ENCODE peak calls at places on chromosome 3, in four cellular contexts. P, S, E and G are unnamed samples. For H3K27me3, the result is how much of the 10 kb centered on the place peaks cover.

GRCh38 chr3:10746684-10747083 is 69.3 kb upstream of the SLC6A11 start:
- DNase-seq in S (no peak), E (no peak), P (no peak), G (no peak)

GRCh38 chr3:23913873-23914743 is 2.7 kb downstream of the NKIRAS1 start:
- DNase-seq in E (peak), S (no peak), P (no peak), G (no peak)

GRCh38 chr3:5347486-5347885 is 160.0 kb downstream of the EDEM1 start:
- DNase-seq in E (no peak), S (no peak), P (no peak), G (peak)

GRCh38 chr3:142950972-142951371 is 12.5 kb downstream of the PAQR9 start:
- DNase-seq in E (no peak), P (no peak), S (no peak), G (no peak)

GRCh38 chr3:190676477-190676876 is 162.6 kb downstream of the IL1RAP start:
- DNase-seq in S (no peak), P (no peak), E (no peak), G (no peak)

GRCh38 chr3:63910873-63911272 is 1.3 kb downstream of the SCAANT1 start:
- DNase-seq in P (no peak), E (peak), S (no peak), G (no peak)

GRCh38 chr3:834679-835078 is 258.1 kb upstream of the CNTN6 start:
- DNase-seq in E (no peak), S (no peak), P (no peak), G (no peak)

GRCh38 chr3:120678331-120678845 is 3.7 kb downstream of the HGD start:
- DNase-seq in S (peak), E (peak), P (no peak), G (peak)

GRCh38 chr3:123430266-123430665 is 18.6 kb downstream of the ADCY5 start:
- DNase-seq in P (no peak), S (no peak), E (no peak), G (no peak)

GRCh38 chr3:130850846-130851245 is 43.0 kb upstream of the ATP2C1 start:
- DNase-seq in P (no peak), E (no peak), S (no peak), G (no peak)

GRCh38 chr3:124520970-124521369 is 209.3 kb upstream of the UMPS start:
- DNase-seq in S (no peak), E (peak), P (no peak), G (peak)

DNA sequence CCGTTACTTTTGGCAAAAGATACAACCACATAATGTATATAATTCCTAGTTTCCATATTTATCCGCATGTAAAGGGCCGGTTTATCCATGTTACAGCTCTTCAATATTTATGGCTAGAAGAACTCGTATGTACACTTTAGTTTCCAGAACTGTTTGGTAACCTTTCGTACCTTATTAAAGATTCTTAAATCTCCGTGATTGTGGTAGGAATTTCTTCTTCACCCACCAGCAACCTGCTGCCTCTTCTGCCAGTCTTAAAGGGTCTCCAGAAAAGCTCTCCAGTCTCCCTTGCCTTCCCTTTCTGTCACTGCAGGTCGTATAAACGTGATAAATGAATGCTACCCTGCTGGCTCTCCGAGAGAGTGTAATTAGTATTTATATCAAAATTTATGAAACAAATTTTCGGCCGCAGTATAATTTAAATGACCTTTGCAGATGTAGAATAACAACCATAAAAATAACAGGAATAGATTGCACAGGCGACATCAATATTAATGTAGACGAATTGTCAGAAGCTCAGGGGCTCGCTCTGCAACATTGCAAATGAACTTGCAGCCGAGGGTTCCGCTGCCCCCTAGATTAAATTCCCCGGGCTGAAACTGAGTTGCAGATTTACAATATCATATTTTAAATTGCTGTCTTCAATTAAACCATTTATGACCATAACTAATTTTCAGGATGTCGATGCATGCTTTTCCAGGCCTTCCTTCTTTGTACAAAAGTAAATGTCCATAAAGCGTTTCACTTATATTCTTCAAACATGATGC is 5.4 kb downstream of the ZIC1 start:
- DNase-seq in P (no peak), S (peak), E (no peak), G (no peak)
- H3K27me3 ChIP-seq in P (half or more), S (under half), E (half or more), G (under half)

GRCh38 chr3:170585937-170586310 is at the start of gene SLC7A14:
- DNase-seq in P (peak), E (no peak), S (peak), G (no peak)

GRCh38 chr3:170584585-170585007 is 1.3 kb downstream of the SLC7A14 start:
- DNase-seq in P (peak), E (peak), S (peak), G (peak)

GRCh38 chr3:170585008-170585936 is 603 bp downstream of the SLC7A14 start:
- DNase-seq in E (no peak), P (peak), S (no peak), G (peak)

GRCh38 chr3:170593634-170594033 is 7.8 kb upstream of the SLC7A14 start:
- DNase-seq in P (no peak), E (no peak), S (no peak), G (no peak)

DNA sequence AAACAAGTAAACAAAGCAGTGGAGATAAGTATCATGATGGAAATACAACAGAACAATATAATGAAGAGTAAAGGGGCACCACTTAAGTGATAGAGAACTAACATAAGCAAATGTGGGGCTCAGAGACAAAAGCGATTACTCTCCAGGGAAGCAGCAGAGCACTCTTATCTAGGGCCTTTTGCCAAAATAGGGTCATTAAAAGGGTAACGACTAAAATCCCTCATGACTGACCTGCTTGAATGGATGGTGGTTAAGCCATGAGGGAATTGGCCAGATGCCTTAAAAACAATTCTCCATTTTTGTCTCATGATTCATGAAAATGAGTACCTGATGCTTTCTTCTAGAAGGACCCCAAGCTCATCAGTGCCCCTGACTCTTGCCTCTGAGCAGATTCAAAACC is 3.2 kb upstream of the SLC7A14 start:
- DNase-seq in P (no peak), E (no peak), S (no peak), G (no peak)
- H3K27me3 ChIP-seq in P (under half), E (under half), S (under half), G (under half)

DNA sequence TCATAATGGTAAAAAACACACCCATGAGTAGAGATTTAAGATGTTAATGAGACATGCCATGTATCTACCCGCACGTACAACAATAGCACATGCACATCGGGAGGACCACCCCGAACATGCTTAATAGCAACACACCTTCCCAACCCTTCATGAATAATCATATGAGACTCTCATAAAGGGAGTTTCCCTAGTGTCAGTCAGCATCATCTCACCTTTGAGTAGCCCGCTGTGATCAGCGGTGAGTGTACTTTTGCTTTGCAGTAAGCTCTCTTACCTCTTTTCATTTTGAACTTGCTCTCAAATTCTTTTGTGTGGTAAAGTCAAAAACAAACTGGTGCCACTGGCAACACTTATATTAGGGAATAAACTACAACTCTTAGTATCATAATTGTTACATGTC is 23.1 kb downstream of the ZBED2 start:
- DNase-seq in P (no peak), E (no peak), S (no peak), G (no peak)
- H3K27me3 ChIP-seq in P (under half), E (under half), S (under half), G (under half)

DNA sequence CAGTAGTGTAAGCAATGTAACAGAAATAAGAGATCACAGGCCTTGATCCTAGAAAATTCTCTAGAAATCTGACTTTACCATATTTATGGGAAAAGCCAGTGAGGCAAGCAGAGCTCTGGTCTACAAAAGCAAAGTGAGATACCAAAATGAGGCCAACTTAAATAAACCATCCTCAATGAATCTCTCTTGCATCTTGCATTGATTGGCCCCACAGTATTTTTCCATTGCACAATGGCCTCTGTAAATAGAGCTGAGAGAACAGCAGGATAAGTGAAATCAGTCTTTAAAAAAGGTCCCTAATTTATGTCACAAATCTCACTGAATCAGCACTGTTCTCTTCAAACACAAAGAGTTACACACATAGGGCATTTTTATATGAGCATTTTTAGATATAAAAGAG is 8.9 kb downstream of the CFAP20DC start:
- DNase-seq in S (no peak), E (no peak), P (no peak), G (no peak)
- H3K27me3 ChIP-seq in S (under half), E (under half), P (under half), G (under half)

GRCh38 chr3:34626699-34627098 is 828.3 kb downstream of the PDCD6IP start:
- DNase-seq in S (no peak), P (no peak), E (no peak), G (no peak)
- H3K27me3 ChIP-seq in S (under half), P (under half), E (under half), G (under half)

GRCh38 chr3:183129243-183129642 is 29.9 kb upstream of the MCCC1 start:
- DNase-seq in P (no peak), S (no peak), E (no peak), G (no peak)

GRCh38 chr3:183132409-183132808 is 30.1 kb downstream of the LAMP3 start:
- DNase-seq in P (no peak), E (no peak), S (no peak), G (no peak)

GRCh38 chr3:183131735-183132134 is 30.8 kb downstream of the LAMP3 start:
- DNase-seq in S (peak), E (no peak), P (no peak), G (no peak)

GRCh38 chr3:183134844-183135243 is 27.7 kb downstream of the LAMP3 start:
- DNase-seq in P (no peak), S (no peak), E (no peak), G (no peak)

DNA sequence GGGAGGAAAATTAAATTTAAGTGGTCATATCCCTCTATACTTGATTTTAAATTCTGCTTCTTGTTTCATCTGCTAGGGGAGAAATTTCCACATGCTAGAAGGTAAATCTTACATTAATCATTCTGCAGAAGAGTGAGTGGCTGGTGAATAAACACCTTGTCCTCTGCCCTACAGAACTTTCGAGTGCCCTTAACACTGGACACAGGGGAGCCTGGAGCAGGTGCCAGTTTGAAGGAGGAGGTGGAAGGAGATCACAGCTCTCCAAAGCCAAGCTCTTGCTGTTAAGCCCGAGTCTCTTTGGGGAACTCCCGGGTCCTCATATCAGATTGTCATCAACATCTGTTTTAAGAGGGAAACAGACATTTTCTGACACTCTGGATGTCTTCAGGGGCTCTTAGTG is 31.3 kb downstream of the LAMP3 start:
- DNase-seq in E (no peak), P (no peak), S (no peak), G (no peak)
- H3K27me3 ChIP-seq in E (under half), P (under half), S (under half), G (under half)

DNA sequence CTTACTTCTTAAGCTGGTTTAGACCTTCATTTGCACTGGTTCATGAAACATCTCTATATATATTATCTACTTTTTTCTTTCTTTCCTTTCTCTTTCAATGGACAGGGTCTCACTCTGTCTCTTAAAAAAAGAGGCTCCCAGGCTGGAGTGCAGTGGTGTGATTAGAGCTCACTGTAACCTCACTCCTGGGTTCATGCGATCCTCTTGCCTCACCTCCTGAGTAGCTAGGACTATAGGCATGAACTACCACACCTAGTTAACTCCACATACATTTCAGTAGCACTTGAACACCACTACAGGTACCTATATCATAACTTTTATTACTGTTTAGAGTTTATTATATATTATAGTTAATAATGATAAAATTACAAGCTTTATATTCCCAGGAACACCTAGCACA is 117.1 kb upstream of the UBP1 start:
- DNase-seq in E (no peak), P (no peak), S (no peak), G (no peak)
- H3K27me3 ChIP-seq in E (under half), P (under half), S (under half), G (under half)

DNA sequence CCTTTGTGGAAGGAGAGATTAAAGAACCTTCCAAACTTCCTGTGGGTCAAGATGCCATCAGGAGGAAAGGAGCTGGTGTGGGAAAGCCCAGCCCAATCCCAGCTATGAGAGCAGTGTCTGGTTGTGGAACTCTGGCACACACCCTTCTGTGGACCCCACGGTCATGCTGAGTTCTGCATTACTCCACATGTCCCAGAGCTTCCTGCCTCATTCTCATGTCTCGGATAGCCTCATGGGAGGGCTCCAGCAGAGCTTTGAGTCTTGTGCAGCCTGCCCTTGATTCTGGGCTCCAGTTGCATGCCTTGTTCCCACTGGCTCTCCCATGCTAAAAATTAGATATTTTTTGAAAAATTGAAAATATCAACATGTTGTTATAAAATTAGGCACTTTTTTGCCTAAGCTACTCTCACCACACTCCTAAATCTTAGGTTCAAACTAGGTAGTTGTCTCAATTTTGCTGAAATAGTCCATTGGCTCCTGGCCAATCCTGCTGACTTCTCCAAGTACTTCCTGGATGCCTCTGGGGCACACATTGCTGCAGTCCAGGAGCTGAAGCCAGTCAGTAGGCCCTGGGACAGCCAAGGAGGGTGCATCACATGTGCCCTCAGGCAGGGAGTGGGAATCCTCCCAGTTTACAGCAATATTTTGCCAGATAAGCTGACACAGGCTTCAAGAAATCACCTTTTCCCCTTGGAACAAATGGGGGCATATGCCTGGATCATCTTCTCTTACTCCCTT is 144.3 kb downstream of the EEFSEC start:
- DNase-seq in P (peak), S (no peak), E (peak), G (peak)
- H3K27me3 ChIP-seq in P (under half), S (under half), E (under half), G (under half)

GRCh38 chr3:128483657-128484403 is 9.2 kb downstream of the GATA2 start:
- DNase-seq in P (peak), S (no peak), E (no peak), G (no peak)
- H3K27me3 ChIP-seq in P (half or more), S (half or more), E (half or more), G (under half)

GRCh38 chr3:126156468-126156867 is 23.9 kb downstream of the ALDH1L1 start:
- DNase-seq in S (no peak), P (no peak), E (no peak), G (no peak)
- H3K27me3 ChIP-seq in S (under half), P (under half), E (under half), G (under half)